ENCODE peak calls at places on chromosomes 2 and 18, in eight cellular contexts. Y, L, H, I, W, T, V and A are unnamed samples.
A peak's percentile ranks its signal among the peaks of the same experiment; 100 is the strongest.

GRCh38 chr18:46261799-46262198 is 157.6 kb downstream of the HAUS1 start:
- DNase-seq in Y (no peak), L (no peak), H (no peak), I (no peak), W (no peak), T (no peak), V (no peak), A (no peak)

GRCh38 chr2:63301481-63301880 is 250.9 kb downstream of the OTX1 start:
- DNase-seq in Y (no peak), L (no peak), H (no peak), I (no peak), W (no peak), T (no peak), V (no peak), A (no peak)

GRCh38 chr2:142315353-142315752 is 184.5 kb upstream of the LRP1B start:
- DNase-seq in Y (no peak), L (no peak), H (no peak), I (no peak), W (no peak), T (no peak), V (no peak), A (no peak)

GRCh38 chr2:216967889-216968288 is 108.0 kb upstream of the TNP1 start:
- DNase-seq in Y (no peak), L (no peak), H (no peak), I (no peak), W (no peak), T (no peak), V (no peak), A (peak; percentile 62)

GRCh38 chr18:73848656-73849055 is 299.0 kb downstream of the FBXO15 start:
- DNase-seq in Y (peak; percentile 40), L (peak; percentile 50), H (no peak), I (no peak), W (no peak), T (no peak), V (no peak), A (no peak)

GRCh38 chr2:159895258-159896209 is 97.5 kb upstream of the CD302 start:
- DNase-seq in Y (no peak), L (peak; percentile 45), H (no peak), I (no peak), W (no peak), T (no peak), V (no peak), A (no peak)

GRCh38 chr18:49016648-49017539 is 66.1 kb upstream of the SMAD7 start:
- DNase-seq in Y (no peak), L (peak; percentile 77), H (no peak), I (peak; percentile 22), W (peak; percentile 70), T (peak; percentile 70), V (peak; percentile 60), A (no peak)

GRCh38 chr2:15241929-15242328 is 319.2 kb downstream of the NBAS start:
- DNase-seq in Y (no peak), L (no peak), H (no peak), I (no peak), W (no peak), T (no peak), V (no peak), A (no peak)

GRCh38 chr2:226791487-226792081 is 8.0 kb downstream of the IRS1 start:
- DNase-seq in Y (peak; percentile 93), L (peak; percentile 86), H (peak; percentile 38), I (peak; percentile 62), W (peak; percentile 94), T (peak; percentile 97), V (no peak), A (peak; percentile 94)

GRCh38 chr2:232973336-232973735 is 39.7 kb downstream of the NGEF start:
- DNase-seq in Y (no peak), L (no peak), H (no peak), I (no peak), W (peak; percentile 25), T (no peak), V (no peak), A (no peak)

GRCh38 chr18:59715966-59716369 is 18.7 kb upstream of the CCBE1 start:
- DNase-seq in Y (no peak), L (peak; percentile 75), H (no peak), I (peak; percentile 77), W (no peak), T (no peak), V (peak; percentile 8), A (no peak)

GRCh38 chr2:29725610-29726009 is 195.8 kb downstream of the ALK start:
- DNase-seq in Y (no peak), L (no peak), H (no peak), I (no peak), W (no peak), T (no peak), V (no peak), A (no peak)

GRCh38 chr2:135676031-135676430 is 65.6 kb upstream of the UBXN4 start:
- DNase-seq in Y (no peak), L (no peak), H (no peak), I (peak; percentile 18), W (no peak), T (no peak), V (no peak), A (no peak)

DNA sequence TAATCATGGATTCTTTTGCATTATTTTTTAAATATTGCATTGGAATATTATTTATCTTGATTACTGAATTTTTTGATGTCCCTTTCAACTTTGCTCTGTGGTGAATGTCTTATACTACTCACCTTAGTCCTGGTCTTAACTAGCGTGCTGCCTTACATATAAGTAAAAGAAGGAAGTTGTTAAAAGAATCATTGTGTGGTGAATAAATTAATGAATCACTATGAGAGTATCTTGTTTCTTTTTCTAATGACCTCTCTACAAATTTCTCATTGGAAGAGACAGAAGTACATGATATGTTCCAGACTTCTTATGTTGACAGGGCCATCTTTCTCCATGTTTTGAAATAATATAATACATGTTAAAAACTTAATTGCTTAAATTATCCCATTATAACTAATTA is 432.6 kb upstream of the MMADHC start:
- DNase-seq in Y (no peak), L (no peak), H (no peak), I (no peak), W (no peak), T (no peak), V (no peak), A (no peak)
- H3K4me3 ChIP-seq in Y (no peak overlapping the region), L (no peak overlapping the region), H (no peak overlapping the region), I (no peak overlapping the region), W (no peak overlapping the region), T (no peak overlapping the region), V (no peak overlapping the region), A (no peak overlapping the region)

GRCh38 chr2:693606-694005 is 16.4 kb upstream of the TMEM18 start:
- DNase-seq in Y (no peak), L (peak; percentile 36), H (no peak), I (no peak), W (no peak), T (no peak), V (no peak), A (no peak)

GRCh38 chr2:695111-695510 is 17.9 kb upstream of the TMEM18 start:
- DNase-seq in Y (no peak), L (no peak), H (no peak), I (no peak), W (no peak), T (no peak), V (no peak), A (no peak)

GRCh38 chr2:692349-692748 is 15.1 kb upstream of the TMEM18 start:
- DNase-seq in Y (no peak), L (no peak), H (no peak), I (no peak), W (no peak), T (no peak), V (no peak), A (no peak)

GRCh38 chr2:692767-693166 is 15.6 kb upstream of the TMEM18 start:
- DNase-seq in Y (no peak), L (no peak), H (no peak), I (no peak), W (no peak), T (no peak), V (no peak), A (no peak)

GRCh38 chr2:694174-694573 is 17.0 kb upstream of the TMEM18 start:
- DNase-seq in Y (no peak), L (peak; percentile 87), H (no peak), I (no peak), W (no peak), T (no peak), V (no peak), A (no peak)
- H3K4me3 ChIP-seq in Y (no peak overlapping the region), L (no peak overlapping the region), H (no peak overlapping the region), I (no peak overlapping the region), W (no peak overlapping the region), T (no peak overlapping the region), V (no peak overlapping the region), A (no peak overlapping the region)

GRCh38 chr2:23900133-23900926 is 26.6 kb downstream of the ATAD2B start:
- DNase-seq in Y (no peak), L (no peak), H (no peak), I (no peak), W (no peak), T (no peak), V (peak; percentile 33), A (no peak)
- H3K4me3 ChIP-seq in Y (no peak overlapping the region), L (peak overlapping the region; percentile 10), H (no peak overlapping the region), I (no peak overlapping the region), W (no peak overlapping the region), T (no peak overlapping the region), V (no peak overlapping the region), A (no peak overlapping the region)

GRCh38 chr18:54607213-54607934 is 16.3 kb downstream of the DYNAP start:
- DNase-seq in Y (no peak), L (peak; percentile 4), H (no peak), I (peak; percentile 27), W (no peak), T (no peak), V (no peak), A (no peak)
- H3K4me3 ChIP-seq in Y (no peak overlapping the region), L (peak overlapping the region; percentile 4), H (peak overlapping the region; percentile 30), I (no peak overlapping the region), W (no peak overlapping the region), T (peak overlapping the region; percentile 37), V (no peak overlapping the region), A (no peak overlapping the region)